ENCODE peak calls at places on chromosomes 1 and 21, in six cellular contexts. G, U, F, Q, I and N are unnamed samples.

GRCh38 chr1:217435159-217435558 is 195.7 kb downstream of the GPATCH2 start:
- DNase-seq in G (no peak), U (no peak), F (no peak), Q (no peak), I (no peak), N (no peak)

GRCh38 chr1:154926201-154926600 is 10.3 kb downstream of the PMVK start:
- DNase-seq in G (no peak), U (no peak), F (no peak), Q (no peak), I (no peak), N (no peak)

GRCh38 chr1:96365076-96365475 is 356.5 kb upstream of the PTBP2 start:
- DNase-seq in G (no peak), U (no peak), F (no peak), Q (no peak), I (no peak), N (no peak)

GRCh38 chr1:226164154-226164553 is 22.4 kb downstream of the ACBD3 start:
- DNase-seq in G (no peak), U (no peak), F (no peak), Q (no peak), I (no peak), N (no peak)

GRCh38 chr1:24418898-24419628 is 3.5 kb downstream of the NIPAL3 start:
- DNase-seq in G (no peak), U (no peak), F (no peak), Q (peak; percentile 70), I (no peak), N (no peak)

GRCh38 chr1:88730132-88730675 is 46.1 kb downstream of the PKN2 start:
- DNase-seq in G (no peak), U (no peak), F (no peak), Q (no peak), I (no peak), N (no peak)

GRCh38 chr1:31742462-31743212 is 21.5 kb downstream of the ADGRB2 start:
- DNase-seq in G (no peak), U (no peak), F (no peak), Q (no peak), I (no peak), N (no peak)

GRCh38 chr1:248862695-248863010 is 3.8 kb upstream of the ZNF692 start:
- DNase-seq in G (no peak), U (no peak), F (no peak), Q (no peak), I (no peak), N (no peak)

GRCh38 chr1:234331511-234331910 is 41.7 kb upstream of the COA6 start:
- DNase-seq in G (no peak), U (no peak), F (no peak), Q (no peak), I (peak; percentile 8), N (no peak)

GRCh38 chr1:211697356-211697755 is 21.9 kb upstream of the NEK2 start:
- DNase-seq in G (no peak), U (no peak), F (no peak), Q (no peak), I (no peak), N (no peak)

GRCh38 chr1:6587261-6588005 is 7.6 kb downstream of the ZBTB48 start:
- DNase-seq in G (no peak), U (no peak), F (peak; percentile 24), Q (peak; percentile 86), I (no peak), N (no peak)

GRCh38 chr1:8378981-8379470 is 61.1 kb downstream of the SLC45A1 start:
- DNase-seq in G (no peak), U (no peak), F (no peak), Q (no peak), I (no peak), N (no peak)

GRCh38 chr21:32463367-32463766 is 50.9 kb downstream of the EVA1C start:
- DNase-seq in G (no peak), U (no peak), F (peak; percentile 55), Q (no peak), I (no peak), N (peak; percentile 69)

GRCh38 chr1:26351591-26352337 is 2.2 kb downstream of the CRYBG2 start:
- DNase-seq in G (no peak), U (no peak), F (no peak), Q (no peak), I (no peak), N (peak; percentile 41)

GRCh38 chr1:145963218-145964019 is 956 bp downstream of the ANKRD34A start:
- DNase-seq in G (no peak), U (no peak), F (no peak), Q (no peak), I (no peak), N (no peak)

GRCh38 chr1:163069142-163069541 is at the start of gene RGS4:
- DNase-seq in G (no peak), U (no peak), F (no peak), Q (no peak), I (peak; percentile 96), N (peak; percentile 54)

GRCh38 chr1:241355311-241356010 is 1.5 kb downstream of the RGS7 start:
- DNase-seq in G (no peak), U (no peak), F (no peak), Q (no peak), I (no peak), N (no peak)

GRCh38 chr1:205587576-205587975 is 44.2 kb downstream of the ELK4 start:
- DNase-seq in G (no peak), U (no peak), F (no peak), Q (no peak), I (no peak), N (no peak)

GRCh38 chr1:2566106-2567045 is 10.2 kb downstream of the TNFRSF14 start:
- DNase-seq in G (no peak), U (no peak), F (no peak), Q (peak; percentile 56), I (no peak), N (no peak)

GRCh38 chr1:207789792-207790787 is 38.2 kb downstream of the CD46 start:
- DNase-seq in G (no peak), U (no peak), F (no peak), Q (no peak), I (no peak), N (no peak)

GRCh38 chr1:86018311-86018923 is 138.2 kb downstream of the COL24A1 start:
- DNase-seq in G (no peak), U (peak; percentile 54), F (no peak), Q (no peak), I (no peak), N (peak; percentile 12)

GRCh38 chr1:41626146-41626545 is 141.7 kb upstream of the EDN2 start:
- DNase-seq in G (no peak), U (no peak), F (peak; percentile 26), Q (no peak), I (no peak), N (no peak)

GRCh38 chr21:38984982-38985422 is 179.3 kb downstream of the ETS2 start:
- DNase-seq in G (no peak), U (no peak), F (no peak), Q (no peak), I (peak; percentile 89), N (no peak)

GRCh38 chr1:66725885-66726665 is 26.2 kb upstream of the DYNLT5 start:
- DNase-seq in G (peak; percentile 19), U (peak; percentile 70), F (peak; percentile 48), Q (no peak), I (peak; percentile 69), N (peak; percentile 45)

GRCh38 chr1:222616535-222616934 is 1.4 kb upstream of the MIA3 start:
- DNase-seq in G (no peak), U (no peak), F (no peak), Q (no peak), I (peak; percentile 70), N (no peak)

GRCh38 chr1:91537281-91538069 is 36.8 kb downstream of the CDC7 start:
- DNase-seq in G (no peak), U (no peak), F (peak; percentile 46), Q (no peak), I (peak; percentile 69), N (no peak)

GRCh38 chr1:202812176-202813026 is 1.6 kb downstream of the PCAT6 start:
- DNase-seq in G (no peak), U (no peak), F (no peak), Q (no peak), I (no peak), N (no peak)